ENCODE peak calls at places on chromosomes 3 and 15, in four cellular contexts. O, R, G and T are unnamed samples.

GRCh38 chr3:34683851-34684250 is 885.4 kb downstream of the PDCD6IP start:
- DNase-seq in R (no peak), O (no peak), G (peak; percentile 82), T (peak; percentile 49)

GRCh38 chr3:125104639-125105038 is 48.8 kb upstream of the HEG1 start:
- DNase-seq in R (no peak), O (no peak), G (no peak), T (no peak)

GRCh38 chr3:24678441-24678865 is 183.8 kb upstream of the THRB start:
- DNase-seq in O (no peak), R (no peak), G (no peak), T (no peak)

GRCh38 chr3:109806929-109807328 is 469.6 kb upstream of the DPPA4 start:
- DNase-seq in G (no peak), O (no peak), R (no peak), T (no peak)

GRCh38 chr3:51686512-51687215 is 15.6 kb downstream of the TEX264 start:
- DNase-seq in G (peak; percentile 76), R (peak; percentile 81), O (peak; percentile 93), T (no peak)

GRCh38 chr15:95132774-95133173 is 901.4 kb downstream of the MCTP2 start:
- DNase-seq in R (no peak), O (no peak), G (no peak), T (no peak)

GRCh38 chr15:101180620-101181307 is 71.1 kb downstream of the CHSY1 start:
- DNase-seq in O (no peak), R (no peak), G (no peak), T (no peak)

GRCh38 chr15:82105458-82106205 is 59.8 kb upstream of the MEX3B start:
- DNase-seq in G (no peak), R (no peak), O (no peak), T (no peak)

GRCh38 chr3:180085122-180085710 is 48.5 kb upstream of the PEX5L start:
- DNase-seq in O (no peak), G (no peak), R (peak; percentile 28), T (no peak)

GRCh38 chr15:101001796-101002195 is 82.6 kb downstream of the LRRK1 start:
- DNase-seq in G (no peak), O (no peak), R (no peak), T (no peak)

GRCh38 chr3:50503504-50503903 is at the start of gene CACNA2D2:
- DNase-seq in R (peak; percentile 90), O (no peak), G (peak; percentile 88), T (peak; percentile 61)

GRCh38 chr3:123031051-123031450 is 3.5 kb upstream of the SEMA5B start:
- DNase-seq in G (no peak), O (no peak), R (no peak), T (no peak)

GRCh38 chr15:28147827-28148226 is 48.7 kb upstream of the OCA2 start:
- DNase-seq in G (no peak), O (no peak), R (no peak), T (no peak)

GRCh38 chr3:38630591-38630990 is 18.9 kb downstream of the SCN5A start:
- DNase-seq in R (no peak), O (no peak), G (no peak), T (no peak)

GRCh38 chr3:17302774-17303173 is 418.0 kb downstream of the PLCL2 start:
- DNase-seq in G (no peak), R (no peak), O (no peak), T (no peak)

GRCh38 chr3:32954506-32954905 is 3.1 kb downstream of the CCR4 start:
- DNase-seq in O (no peak), G (no peak), R (no peak), T (no peak)
- TF ChIP-seq CTCF in O (no peak), G (no peak), R (no peak), T (no peak)

GRCh38 chr3:63588897-63589296 is 63.6 kb upstream of the SNTN start:
- DNase-seq in R (no peak), G (no peak), O (no peak), T (no peak)
- TF ChIP-seq CTCF in R (no peak), G (no peak), O (no peak), T (no peak)

GRCh38 chr15:68470049-68470738 is 38.2 kb upstream of the ITGA11 start:
- DNase-seq in G (no peak), R (no peak), O (peak; percentile 84), T (no peak)
- TF ChIP-seq CTCF in G (no peak), R (no peak), O (no peak), T (no peak)

DNA sequence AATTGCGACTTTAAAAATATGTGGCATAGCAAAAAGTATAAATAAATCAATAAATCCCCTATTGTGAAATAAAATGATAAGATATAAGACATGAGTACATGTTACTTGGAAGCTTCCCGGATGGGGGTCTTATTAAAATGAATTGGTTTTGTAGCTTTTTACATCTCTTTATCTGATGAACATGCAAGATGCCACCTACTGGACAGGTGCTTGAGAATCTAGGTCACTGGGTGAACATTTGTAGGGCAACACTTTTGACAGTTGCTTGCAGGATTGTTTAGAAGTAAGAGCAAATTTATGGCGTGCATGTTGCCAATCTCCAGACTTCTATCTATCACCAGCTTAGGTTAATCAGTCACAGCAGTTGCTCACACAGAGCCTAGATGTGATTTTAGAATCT is 362.7 kb upstream of the SUCLG2 start:
- DNase-seq in G (no peak), R (no peak), O (no peak), T (no peak)
- TF ChIP-seq CTCF in G (no peak), R (no peak), O (no peak), T (no peak)

GRCh38 chr3:115154611-115155010 is 7.5 kb upstream of the ZBTB20 start:
- DNase-seq in G (no peak), R (no peak), O (no peak), T (no peak)
- TF ChIP-seq CTCF in G (no peak), R (no peak), O (no peak), T (no peak)

DNA sequence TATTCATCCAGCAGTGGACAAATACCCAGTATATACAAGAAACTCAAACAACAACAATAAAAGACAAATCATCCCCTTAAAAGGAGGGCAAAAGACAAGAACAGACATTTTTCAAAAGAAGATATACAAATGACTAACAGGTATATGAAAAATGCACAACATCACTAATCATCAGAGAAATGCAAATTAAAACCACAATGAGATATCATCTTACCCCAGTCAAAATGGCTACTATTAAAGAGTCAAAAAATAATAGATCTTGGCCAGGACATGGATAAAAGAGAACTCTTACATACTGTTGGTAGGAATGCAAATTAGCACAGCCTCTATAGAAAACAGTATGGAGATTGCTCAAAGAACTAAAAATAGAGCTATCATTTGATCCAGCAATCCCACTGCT is 16.9 kb downstream of the DHX36 start:
- DNase-seq in R (no peak), G (no peak), O (no peak), T (no peak)
- TF ChIP-seq CTCF in R (no peak), G (no peak), O (no peak), T (no peak)

GRCh38 chr3:147191795-147192385 is 214.5 kb downstream of the ZIC4 start:
- DNase-seq in O (no peak), R (no peak), G (no peak), T (peak; percentile 26)
- TF ChIP-seq CTCF in O (peak; percentile 38), R (peak; percentile 73), G (peak; percentile 74), T (peak; percentile 74)

GRCh38 chr3:119035014-119035346 is 334 bp upstream of the IGSF11 start:
- DNase-seq in R (no peak), G (no peak), O (no peak), T (no peak)

GRCh38 chr3:119033393-119034255 is 1.0 kb downstream of the IGSF11 start:
- DNase-seq in G (no peak), R (no peak), O (no peak), T (no peak)

DNA sequence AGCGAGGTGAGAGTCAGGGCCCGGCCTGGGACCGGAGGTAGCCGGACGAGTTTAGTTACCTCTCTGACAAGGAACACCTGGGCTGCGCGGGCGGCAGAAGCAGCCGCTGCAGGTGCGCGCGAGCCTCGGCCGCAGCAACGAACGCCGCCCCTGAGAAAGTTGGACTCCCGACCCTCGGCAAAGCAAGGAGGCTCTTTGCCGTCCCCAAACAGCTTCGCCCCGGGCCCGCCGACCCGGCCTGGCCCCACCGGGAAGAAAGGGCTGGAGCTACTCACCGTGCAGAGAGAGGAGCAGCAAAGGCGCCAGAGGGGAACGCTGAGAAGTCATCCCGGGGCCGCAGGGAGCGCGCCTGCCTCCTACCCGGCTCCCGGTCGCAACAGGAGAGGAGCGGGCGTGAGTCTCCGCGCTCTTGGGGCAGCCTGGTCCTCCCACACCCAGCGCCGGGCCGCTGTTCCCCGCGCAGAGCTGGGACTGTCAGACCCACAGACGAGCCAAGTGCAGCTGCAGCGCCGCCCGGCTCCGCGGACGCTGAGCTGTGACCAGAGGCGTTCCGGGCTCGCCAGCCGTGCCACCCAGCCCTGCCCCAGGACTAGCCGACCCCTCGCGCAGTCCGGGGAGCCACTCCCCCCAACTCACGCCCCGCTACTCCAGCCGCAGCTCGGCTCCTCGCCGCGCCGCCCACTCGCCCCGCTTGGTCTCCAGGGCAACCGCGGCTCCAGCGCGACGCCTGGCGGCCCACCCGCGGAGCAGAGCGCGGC is at the start of gene IGSF11:
- DNase-seq in R (peak; percentile 85), O (no peak), G (peak; percentile 79), T (peak; percentile 81)
- TF ChIP-seq CTCF in R (peak; percentile 47), O (peak; percentile 83), G (peak; percentile 31), T (peak; percentile 76)